ENCODE peak calls at places on chromosomes 6 and 20, in seven cellular contexts. T is ovary, G is esophagus squamous epithelium, M is spleen, D is suprapubic skin, F is A549, V is body of pancreas. C is an unnamed sample.
A peak's percentile ranks its signal among the peaks of the same experiment; 100 is the strongest.

GRCh38 chr6:113907107-113907506 is 50.0 kb downstream of the MARCKS start:
- DNase-seq in T (no peak), G (no peak), M (no peak), D (no peak), F (no peak), V (no peak), C (no peak)

GRCh38 chr6:147131728-147132127 is 72.5 kb upstream of the STXBP5 start:
- DNase-seq in T (no peak), G (no peak), M (no peak), D (no peak), F (peak; percentile 8), V (no peak), C (no peak)

GRCh38 chr20:4568560-4568959 is 153.1 kb upstream of the PRND start:
- DNase-seq in T (no peak), G (no peak), M (no peak), D (no peak), F (no peak), V (no peak), C (no peak)

GRCh38 chr20:61743606-61744005 is 322.1 kb downstream of the TAF4 start:
- DNase-seq in T (no peak), G (no peak), M (peak; percentile 60), D (no peak), F (no peak), V (no peak), C (no peak)

GRCh38 chr20:35776513-35777101 is 4.8 kb downstream of the PHF20 start:
- DNase-seq in T (peak; percentile 39), G (no peak), M (no peak), D (peak; percentile 82), F (peak; percentile 8), V (peak; percentile 69), C (peak; percentile 51)

GRCh38 chr6:101541873-101542272 is 148.4 kb downstream of the GRIK2 start:
- DNase-seq in T (no peak), G (no peak), M (no peak), D (no peak), F (no peak), V (no peak), C (no peak)

GRCh38 chr6:44057931-44058616 is 69.2 kb downstream of the MRPL14 start:
- DNase-seq in T (no peak), G (no peak), M (no peak), D (no peak), F (no peak), V (no peak), C (no peak)

GRCh38 chr6:25172819-25173218 is 106.4 kb upstream of the CARMIL1 start:
- DNase-seq in T (no peak), G (no peak), M (no peak), D (no peak), F (peak; percentile 13), V (no peak), C (no peak)

GRCh38 chr20:3843490-3843889 is 3.1 kb upstream of the MAVS start:
- DNase-seq in T (no peak), G (no peak), M (no peak), D (no peak), F (peak; percentile 71), V (no peak), C (no peak)

GRCh38 chr6:36514554-36515456 is 32.5 kb downstream of the STK38 start:
- DNase-seq in T (no peak), G (no peak), M (no peak), D (no peak), F (no peak), V (peak; percentile 38), C (no peak)

GRCh38 chr20:47038581-47039560 is 144.2 kb downstream of the EYA2 start:
- DNase-seq in T (no peak), G (no peak), M (no peak), D (no peak), F (no peak), V (no peak), C (no peak)

GRCh38 chr20:25283221-25283951 is 35.5 kb downstream of the PYGB start:
- DNase-seq in T (peak; percentile 16), G (no peak), M (peak; percentile 72), D (peak; percentile 77), F (no peak), V (no peak), C (peak; percentile 12)

GRCh38 chr20:8043687-8044278 is 24.2 kb upstream of the TMX4 start:
- DNase-seq in T (no peak), G (no peak), M (no peak), D (no peak), F (peak; percentile 70), V (peak; percentile 39), C (no peak)

GRCh38 chr6:15885624-15886023 is 222.8 kb upstream of the DTNBP1 start:
- DNase-seq in T (no peak), G (no peak), M (no peak), D (no peak), F (no peak), V (no peak), C (no peak)

GRCh38 chr6:35719830-35720733 is 16.8 kb upstream of the ARMC12 start:
- DNase-seq in T (no peak), G (no peak), M (peak; percentile 90), D (peak; percentile 78), F (no peak), V (no peak), C (no peak)

GRCh38 chr6:28142446-28142845 is 763 bp downstream of the ZKSCAN8 start:
- DNase-seq in T (no peak), G (no peak), M (no peak), D (no peak), F (no peak), V (no peak), C (no peak)

GRCh38 chr6:130593200-130593599 is 227.4 kb downstream of the TMEM200A start:
- DNase-seq in T (no peak), G (no peak), M (no peak), D (no peak), F (no peak), V (no peak), C (no peak)

GRCh38 chr6:41504526-41505021 is 41.6 kb upstream of the FOXP4 start:
- DNase-seq in T (no peak), G (no peak), M (no peak), D (no peak), F (no peak), V (no peak), C (no peak)
- TF ChIP-seq POLR2A in T (no peak), G (no peak), M (no peak), D (no peak), F (no peak), V (no peak), C (no peak)

GRCh38 chr6:151807513-151808330 is at the start of gene ESR1:
- DNase-seq in T (peak; percentile 64), G (no peak), M (peak; percentile 76), D (no peak), F (no peak), V (peak; percentile 33), C (peak; percentile 83)

GRCh38 chr6:151805286-151805840 is 2.1 kb upstream of the ESR1 start:
- DNase-seq in T (peak; percentile 43), G (no peak), M (no peak), D (no peak), F (no peak), V (no peak), C (peak; percentile 66)

GRCh38 chr6:151804585-151805285 is 2.7 kb upstream of the ESR1 start:
- DNase-seq in T (no peak), G (no peak), M (no peak), D (no peak), F (no peak), V (no peak), C (no peak)

GRCh38 chr6:151808331-151809241 is 1.1 kb downstream of the ESR1 start:
- DNase-seq in T (peak; percentile 43), G (no peak), M (no peak), D (no peak), F (no peak), V (no peak), C (peak; percentile 60)

GRCh38 chr6:151806757-151807512 is 547 bp upstream of the ESR1 start:
- DNase-seq in T (no peak), G (no peak), M (no peak), D (no peak), F (no peak), V (no peak), C (no peak)
- H3K4me3 ChIP-seq in T (peak overlapping the region; percentile 61), G (peak overlapping the region; percentile 63), M (peak overlapping the region; percentile 56), D (peak overlapping the region; percentile 54), F (no peak overlapping the region), V (no peak overlapping the region), C (peak overlapping the region; percentile 59)

GRCh38 chr6:123321020-123321419 is 315.7 kb downstream of the TRDN start:
- DNase-seq in T (no peak), G (no peak), M (no peak), D (no peak), F (no peak), V (no peak), C (no peak)

GRCh38 chr6:123316733-123317323 is 319.9 kb downstream of the TRDN start:
- DNase-seq in T (no peak), G (no peak), M (no peak), D (no peak), F (peak; percentile 8), V (no peak), C (no peak)
- TF ChIP-seq CTCF in T (no peak), G (no peak), M (peak; percentile 10), D (no peak), F (peak; percentile 33), V (peak; percentile 79), C (peak; percentile 46)

GRCh38 chr6:149592983-149593382 is 26.8 kb downstream of the GINM1 start:
- DNase-seq in T (no peak), G (no peak), M (no peak), D (no peak), F (no peak), V (no peak), C (no peak)
- TF ChIP-seq POLR2A in T (no peak), G (no peak), M (no peak), D (no peak), F (no peak), V (no peak), C (no peak)

GRCh38 chr6:143400258-143401059 is 50.0 kb downstream of the ADAT2 start:
- DNase-seq in T (no peak), G (no peak), M (no peak), D (no peak), F (no peak), V (no peak), C (no peak)
- H3K4me3 ChIP-seq in T (no peak overlapping the region), G (no peak overlapping the region), M (no peak overlapping the region), D (no peak overlapping the region), F (no peak overlapping the region), V (no peak overlapping the region), C (no peak overlapping the region)

C was measured in uterus.